ENCODE peak calls at places on chromosome 20, in seven cellular contexts. C is tibial nerve, L is neural crest cell, U is left ventricle myocardium inferior, K is glutamatergic neuron, E is adrenal gland, F is A673. V is an unnamed sample.

GRCh38 chr20:53642196-53643030 is 48.8 kb upstream of the ZNF217 start:
- DNase-seq in C (peak), L (no peak), U (no peak), K (peak), E (peak), F (no peak), V (no peak)

GRCh38 chr20:51220293-51220706 is 197.4 kb upstream of the KCNG1 start:
- DNase-seq in C (peak), L (peak), U (peak), K (peak), E (peak), F (peak), V (peak)

GRCh38 chr20:62364911-62365736 is 2.0 kb downstream of the LAMA5 start:
- DNase-seq in C (no peak), L (no peak), U (peak), K (peak), E (peak), F (no peak), V (no peak)

GRCh38 chr20:49976542-49976941 is 6.2 kb upstream of the SNAI1 start:
- DNase-seq in C (no peak), L (no peak), U (no peak), K (no peak), E (no peak), F (no peak), V (no peak)

GRCh38 chr20:59145926-59146800 is 17.5 kb upstream of the ZNF831 start:
- DNase-seq in C (no peak), L (no peak), U (no peak), K (no peak), E (no peak), F (no peak), V (peak)

GRCh38 chr20:2956480-2956879 is 83.2 kb downstream of the PTPRA start:
- DNase-seq in C (no peak), L (no peak), U (no peak), K (no peak), E (no peak), F (no peak), V (no peak)

GRCh38 chr20:41746635-41747034 is 128.5 kb upstream of the CHD6 start:
- DNase-seq in C (no peak), L (no peak), U (no peak), K (no peak), E (no peak), F (no peak), V (no peak)

GRCh38 chr20:51354191-51354768 is 188.2 kb downstream of the NFATC2 start:
- DNase-seq in C (no peak), L (no peak), U (no peak), K (no peak), E (no peak), F (no peak), V (no peak)

GRCh38 chr20:1971893-1972586 is 21.8 kb downstream of the PDYN start:
- DNase-seq in C (no peak), L (no peak), U (no peak), K (no peak), E (no peak), F (no peak), V (no peak)

GRCh38 chr20:43558412-43559146 is at the start of gene SGK2:
- DNase-seq in C (no peak), L (no peak), U (no peak), K (no peak), E (peak), F (no peak), V (no peak)

GRCh38 chr20:5608104-5608447 is 142.1 kb upstream of the SHLD1 start:
- DNase-seq in C (no peak), L (no peak), U (no peak), K (no peak), E (no peak), F (no peak), V (no peak)

GRCh38 chr20:2871111-2871465 is 2.2 kb upstream of the PTPRA start:
- DNase-seq in C (no peak), L (no peak), U (no peak), K (no peak), E (no peak), F (no peak), V (no peak)

GRCh38 chr20:43962518-43962917 is 47.9 kb downstream of the TOX2 start:
- DNase-seq in C (no peak), L (no peak), U (no peak), K (no peak), E (no peak), F (no peak), V (no peak)

GRCh38 chr20:59006167-59006863 is 739 bp downstream of the CTSZ start:
- DNase-seq in C (no peak), L (no peak), U (no peak), K (peak), E (peak), F (no peak), V (no peak)

GRCh38 chr20:32201977-32202363 is 5.6 kb downstream of the PLAGL2 start:
- DNase-seq in C (no peak), L (no peak), U (no peak), K (no peak), E (peak), F (no peak), V (no peak)

GRCh38 chr20:62358171-62358719 is 8.9 kb downstream of the LAMA5 start:
- DNase-seq in C (no peak), L (no peak), U (peak), K (peak), E (peak), F (no peak), V (no peak)

GRCh38 chr20:61940976-61941720 is 124.5 kb downstream of the TAF4 start:
- DNase-seq in C (no peak), L (no peak), U (peak), K (no peak), E (no peak), F (no peak), V (no peak)

GRCh38 chr20:19813839-19814238 is 55.8 kb downstream of the RIN2 start:
- DNase-seq in C (no peak), L (no peak), U (no peak), K (no peak), E (no peak), F (no peak), V (no peak)

GRCh38 chr20:41030536-41031242 is 2.1 kb downstream of the TOP1 start:
- DNase-seq in C (peak), L (no peak), U (no peak), K (no peak), E (peak), F (no peak), V (no peak)

GRCh38 chr20:50020283-50020682 is 37.5 kb downstream of the SNAI1 start:
- DNase-seq in C (no peak), L (no peak), U (no peak), K (no peak), E (no peak), F (no peak), V (no peak)

GRCh38 chr20:1830240-1830639 is 65.0 kb upstream of the SIRPA start:
- DNase-seq in C (no peak), L (no peak), U (peak), K (no peak), E (peak), F (peak), V (no peak)

GRCh38 chr20:61682114-61682997 is 383.3 kb downstream of the TAF4 start:
- DNase-seq in C (no peak), L (no peak), U (no peak), K (no peak), E (no peak), F (no peak), V (no peak)

GRCh38 chr20:57388953-57389694 is 2.1 kb upstream of the RBM38 start:
- DNase-seq in C (peak), L (peak), U (peak), K (peak), E (peak), F (peak), V (peak)

GRCh38 chr20:1761116-1761515 is 103.5 kb upstream of the SIRPG start:
- DNase-seq in C (no peak), L (no peak), U (no peak), K (no peak), E (peak), F (peak), V (no peak)

GRCh38 chr20:20824924-20825584 is 112.6 kb upstream of the RALGAPA2 start:
- DNase-seq in C (peak), L (peak), U (peak), K (peak), E (peak), F (peak), V (peak)

GRCh38 chr20:49210750-49211110 is 8.5 kb upstream of the DDX27 start:
- DNase-seq in C (no peak), L (no peak), U (no peak), K (no peak), E (no peak), F (no peak), V (no peak)

GRCh38 chr20:41048475-41049242 is 20.0 kb downstream of the TOP1 start:
- DNase-seq in C (no peak), L (no peak), U (no peak), K (no peak), E (no peak), F (peak), V (no peak)

GRCh38 chr20:63095718-63096654 is 89.2 kb upstream of the BHLHE23 start:
- DNase-seq in C (no peak), L (no peak), U (peak), K (peak), E (no peak), F (no peak), V (no peak)

GRCh38 chr20:33490023-33490933 is at the start of gene CBFA2T2:
- DNase-seq in C (peak), L (no peak), U (peak), K (no peak), E (peak), F (no peak), V (no peak)

GRCh38 chr20:3432844-3433243 is 25.4 kb upstream of the DNAAF9 start:
- DNase-seq in C (no peak), L (no peak), U (no peak), K (no peak), E (no peak), F (no peak), V (no peak)

GRCh38 chr20:2455771-2456497 is 14.7 kb downstream of the SNRPB start:
- DNase-seq in C (no peak), L (no peak), U (no peak), K (no peak), E (peak), F (no peak), V (no peak)

GRCh38 chr20:4850960-4851359 is 129.3 kb downstream of the PRND start:
- DNase-seq in C (no peak), L (no peak), U (no peak), K (no peak), E (no peak), F (no peak), V (no peak)

GRCh38 chr20:3667434-3668037 is 4.3 kb upstream of the GFRA4 start:
- DNase-seq in C (no peak), L (no peak), U (no peak), K (no peak), E (no peak), F (no peak), V (no peak)

GRCh38 chr20:50358166-50358565 is 152.0 kb upstream of the PTPN1 start:
- DNase-seq in C (no peak), L (no peak), U (no peak), K (no peak), E (no peak), F (no peak), V (no peak)

GRCh38 chr20:1533059-1533458 is 24.4 kb downstream of the SIRPD start:
- DNase-seq in C (no peak), L (no peak), U (no peak), K (no peak), E (no peak), F (no peak), V (no peak)

GRCh38 chr20:50572922-50573777 is 63.0 kb downstream of the PTPN1 start:
- DNase-seq in C (peak), L (no peak), U (peak), K (no peak), E (peak), F (peak), V (no peak)

GRCh38 chr20:24654425-24654824 is 185.0 kb downstream of the SYNDIG1 start:
- DNase-seq in C (no peak), L (no peak), U (no peak), K (no peak), E (no peak), F (peak), V (no peak)

GRCh38 chr20:24657878-24658620 is 188.6 kb downstream of the SYNDIG1 start:
- DNase-seq in C (no peak), L (no peak), U (no peak), K (no peak), E (no peak), F (peak), V (no peak)

GRCh38 chr20:24656391-24656790 is 187.0 kb downstream of the SYNDIG1 start:
- DNase-seq in C (no peak), L (no peak), U (no peak), K (no peak), E (no peak), F (no peak), V (no peak)

GRCh38 chr20:24658920-24659660 is 189.7 kb downstream of the SYNDIG1 start:
- DNase-seq in C (no peak), L (no peak), U (peak), K (no peak), E (no peak), F (no peak), V (no peak)

GRCh38 chr20:24657211-24657610 is 187.8 kb downstream of the SYNDIG1 start:
- DNase-seq in C (no peak), L (no peak), U (no peak), K (no peak), E (peak), F (peak), V (no peak)
- TF ChIP-seq CTCF in C (no peak), L (no peak), U (no peak), K (no peak), E (no peak), F (peak), V (no peak)

DNA sequence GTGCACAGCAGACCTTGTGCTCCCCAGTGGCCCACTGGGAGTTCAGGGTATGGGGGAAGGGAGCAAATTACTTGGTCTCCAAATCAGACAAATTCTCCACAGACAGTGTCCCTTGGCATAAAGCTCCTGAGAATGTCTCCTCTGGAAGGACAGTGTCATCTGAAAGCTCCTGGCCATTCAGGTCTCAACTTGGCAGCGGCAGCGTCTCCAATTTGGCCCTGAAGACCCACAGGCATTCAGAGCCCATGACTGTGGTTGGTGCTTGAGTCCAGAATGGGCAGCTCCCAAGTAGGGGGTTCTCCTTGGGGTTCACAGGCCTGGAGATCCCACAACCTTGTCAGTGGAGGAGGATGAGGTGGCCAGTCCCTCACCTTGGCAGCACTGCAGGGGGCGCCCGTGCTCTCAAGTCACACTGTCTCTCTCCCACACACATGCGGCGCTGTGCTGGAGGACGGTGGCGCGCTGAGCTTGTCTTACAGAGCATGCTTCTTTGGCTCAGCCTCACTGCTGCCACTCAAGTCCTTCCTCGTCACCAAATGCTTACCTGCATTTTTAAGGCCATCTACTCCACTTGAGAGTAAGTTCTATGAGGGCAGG is 20.7 kb downstream of the DYNLRB1 start:
- DNase-seq in C (peak), L (peak), U (peak), K (peak), E (peak), F (peak), V (no peak)
- TF ChIP-seq CTCF in C (no peak), L (peak), U (peak), K (peak), E (peak), F (peak), V (no peak)

GRCh38 chr20:12838261-12838866 is 170.4 kb upstream of the SPTLC3 start:
- DNase-seq in C (no peak), L (no peak), U (no peak), K (no peak), E (no peak), F (peak), V (no peak)
- TF ChIP-seq CTCF in C (no peak), L (peak), U (peak), K (peak), E (no peak), F (peak), V (no peak)

DNA sequence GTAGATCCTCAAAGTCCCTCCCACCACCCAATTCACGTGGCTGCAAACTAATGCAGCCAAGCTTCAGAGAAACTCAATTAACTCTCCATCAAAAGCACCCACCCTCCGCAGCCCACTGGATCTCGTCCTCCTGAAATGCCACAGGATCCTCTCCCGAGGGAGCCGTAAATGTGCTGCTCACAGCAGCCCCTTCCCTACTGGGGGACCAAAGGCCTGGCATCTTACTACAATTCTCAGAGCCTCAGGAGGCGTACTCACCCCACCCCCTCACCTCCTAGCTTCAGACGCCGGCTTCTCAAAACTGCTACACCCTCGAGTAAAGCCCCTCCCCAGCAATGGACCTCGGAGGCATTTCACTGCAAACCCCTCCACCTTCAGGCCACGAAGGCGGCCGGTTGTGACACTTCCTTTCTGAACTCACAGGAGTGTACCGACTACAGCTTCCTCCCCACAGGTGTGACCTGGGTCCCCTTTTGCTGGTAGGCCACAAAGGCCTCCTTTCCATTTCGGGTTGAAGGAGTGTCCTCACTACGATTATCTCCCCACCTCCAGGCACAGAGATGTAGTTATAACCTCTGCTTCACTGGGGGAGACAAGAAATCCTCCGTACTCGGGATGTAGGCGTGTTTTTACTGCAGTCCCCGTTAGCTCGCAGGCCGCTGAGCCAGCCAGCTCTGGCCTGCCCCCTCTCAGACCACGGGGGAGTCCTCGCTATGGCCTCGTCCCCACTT is 722 bp downstream of the CPNE1 start:
- DNase-seq in C (peak), L (peak), U (no peak), K (peak), E (peak), F (peak), V (peak)
- TF ChIP-seq CTCF in C (peak), L (peak), U (no peak), K (no peak), E (no peak), F (no peak), V (no peak)

DNA sequence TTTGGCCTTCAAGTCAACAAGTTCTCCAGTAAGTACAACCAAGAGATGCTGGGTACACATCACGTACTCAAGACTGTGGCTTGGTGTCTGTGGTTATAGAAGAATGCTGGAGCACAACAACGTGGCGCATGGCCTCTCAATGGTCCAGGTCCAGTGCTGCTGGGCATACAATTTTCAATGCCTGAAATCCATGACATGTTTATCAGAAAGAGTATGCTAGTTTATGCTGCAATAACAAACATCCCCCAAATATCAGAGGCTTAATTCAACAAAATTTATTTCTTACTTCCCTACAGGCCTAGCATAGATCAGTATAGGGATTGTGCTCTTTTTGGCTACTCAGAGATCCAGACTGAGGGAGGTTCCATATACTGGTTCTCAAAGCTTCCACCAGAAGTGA is 33.2 kb upstream of the KIF16B start:
- DNase-seq in C (no peak), L (no peak), U (no peak), K (no peak), E (no peak), F (no peak), V (no peak)
- TF ChIP-seq CTCF in C (no peak), L (no peak), U (no peak), K (no peak), E (no peak), F (no peak), V (no peak)

GRCh38 chr20:48128436-48128835 is 343.2 kb upstream of the SULF2 start:
- DNase-seq in C (no peak), L (no peak), U (no peak), K (no peak), E (no peak), F (no peak), V (no peak)

GRCh38 chr20:48126227-48126740 is 341.0 kb upstream of the SULF2 start:
- DNase-seq in C (no peak), L (peak), U (no peak), K (no peak), E (no peak), F (no peak), V (no peak)

GRCh38 chr20:48131581-48131980 is 346.3 kb upstream of the SULF2 start:
- DNase-seq in C (no peak), L (no peak), U (no peak), K (no peak), E (no peak), F (no peak), V (no peak)

GRCh38 chr20:48132834-48133233 is 347.6 kb upstream of the SULF2 start:
- DNase-seq in C (no peak), L (no peak), U (no peak), K (no peak), E (no peak), F (no peak), V (no peak)

GRCh38 chr20:48129319-48129973 is 344.2 kb upstream of the SULF2 start:
- DNase-seq in C (no peak), L (no peak), U (no peak), K (no peak), E (no peak), F (peak), V (no peak)
- TF ChIP-seq CTCF in C (no peak), L (no peak), U (no peak), K (no peak), E (no peak), F (no peak), V (no peak)

GRCh38 chr20:10636326-10636818 is 37.4 kb downstream of the JAG1 start:
- DNase-seq in C (no peak), L (no peak), U (no peak), K (no peak), E (no peak), F (no peak), V (no peak)
- TF ChIP-seq CTCF in C (no peak), L (no peak), U (no peak), K (no peak), E (no peak), F (no peak), V (no peak)

V was measured in CD8-positive, alpha-beta T cell.